ENCODE peak calls at places on chromosomes 6 and 20, in nine cellular contexts. D is IMR-90; W is activated T-helper 1 cell treated with anti-CD3 and anti-CD28 coated beads, Interleukin-2, amount 50 U/mL, for 16 hours; J is progenitor cell of endocrine pancreas; O is NCI-H526; M is stimulated activated naive CD4-positive, alpha-beta T cell; Y is lung microvascular endothelial cell; F is stimulated activated CD8-positive, alpha-beta memory T cell treated with anti-CD3 and anti-CD28 coated beads, Interleukin-15, amount 100 ng/mL, for 4 hours; N is pancreas. K is an unnamed sample.

GRCh38 chr6:169340395-169340794 is 86.7 kb upstream of the THBS2 start:
- DNase-seq in O (no peak), F (no peak), J (no peak), W (no peak), Y (no peak), D (no peak), N (no peak), M (no peak), K (no peak)

GRCh38 chr6:153957409-153957808 is 81.6 kb upstream of the OPRM1 start:
- DNase-seq in D (no peak), F (no peak), M (no peak), W (no peak), Y (no peak), J (no peak), N (no peak), O (peak; percentile 64), K (no peak)

GRCh38 chr20:47809561-47809960 is 24.3 kb upstream of the SULF2 start:
- DNase-seq in Y (no peak), F (no peak), N (no peak), O (no peak), D (no peak), J (no peak), M (no peak), W (no peak), K (no peak)

GRCh38 chr20:34220581-34220980 is 20.6 kb upstream of the ASIP start:
- DNase-seq in D (peak; percentile 28), M (no peak), Y (peak; percentile 81), J (no peak), F (no peak), O (no peak), N (no peak), W (no peak), K (peak; percentile 76)

GRCh38 chr6:138724015-138724414 is 49.6 kb upstream of the CCDC28A start:
- DNase-seq in J (no peak), O (peak; percentile 10), N (no peak), M (no peak), F (no peak), Y (peak; percentile 5), D (no peak), W (no peak), K (no peak)

GRCh38 chr6:6434723-6435122 is 114.3 kb upstream of the F13A1 start:
- DNase-seq in D (no peak), Y (no peak), N (no peak), M (no peak), O (no peak), W (no peak), F (no peak), J (no peak), K (no peak)

GRCh38 chr20:22308934-22309333 is 275.4 kb downstream of the FOXA2 start:
- DNase-seq in O (no peak), F (no peak), M (no peak), Y (no peak), W (no peak), N (no peak), J (no peak), D (no peak), K (no peak)

GRCh38 chr6:158801655-158802294 is 17.4 kb downstream of the EZR start:
- DNase-seq in Y (no peak), O (no peak), D (no peak), N (peak; percentile 66), F (no peak), W (no peak), M (no peak), J (no peak), K (no peak)

GRCh38 chr6:55776131-55776530 is 99.3 kb downstream of the BMP5 start:
- DNase-seq in J (no peak), W (no peak), N (no peak), Y (no peak), M (no peak), F (no peak), D (no peak), O (no peak), K (no peak)

GRCh38 chr6:33172307-33173227 is 19.7 kb downstream of the COL11A2 start:
- DNase-seq in W (no peak), O (peak; percentile 50), D (peak; percentile 49), M (no peak), N (no peak), F (no peak), J (no peak), Y (peak; percentile 33), K (peak; percentile 35)

GRCh38 chr20:19824861-19825260 is 66.8 kb downstream of the RIN2 start:
- DNase-seq in M (no peak), W (no peak), N (no peak), Y (no peak), F (no peak), J (no peak), O (no peak), D (peak; percentile 60), K (no peak)

GRCh38 chr6:132530293-132530974 is 7.6 kb upstream of the TAAR9 start:
- DNase-seq in O (peak; percentile 72), Y (peak; percentile 81), N (peak; percentile 54), J (peak; percentile 60), M (peak; percentile 26), D (peak; percentile 69), W (peak; percentile 45), F (peak; percentile 27), K (peak; percentile 47)

GRCh38 chr6:11270030-11271027 is 37.9 kb upstream of the NEDD9 start:
- DNase-seq in W (no peak), N (peak; percentile 30), F (no peak), Y (no peak), M (no peak), J (no peak), D (peak; percentile 10), O (no peak), K (no peak)

GRCh38 chr20:5153612-5154542 is 27.1 kb downstream of the CDS2 start:
- DNase-seq in O (no peak), F (no peak), N (no peak), W (no peak), Y (no peak), D (peak; percentile 41), M (no peak), J (no peak), K (no peak)

GRCh38 chr6:32089082-32089828 is 19.9 kb downstream of the TNXB start:
- DNase-seq in D (no peak), N (no peak), O (no peak), W (no peak), F (no peak), J (no peak), M (no peak), Y (no peak), K (no peak)

GRCh38 chr6:105608711-105609374 is 206.0 kb upstream of the PREP start:
- DNase-seq in N (no peak), J (no peak), D (peak; percentile 97), M (no peak), O (no peak), Y (no peak), F (no peak), W (no peak), K (peak; percentile 93)

GRCh38 chr20:24863356-24863755 is 85.7 kb upstream of the CST7 start:
- DNase-seq in M (no peak), W (no peak), F (no peak), D (peak; percentile 55), J (no peak), Y (no peak), O (no peak), N (no peak), K (peak; percentile 24)

GRCh38 chr6:145214570-145214969 is 520.8 kb downstream of the EPM2A start:
- DNase-seq in W (no peak), O (peak; percentile 54), M (no peak), F (no peak), D (peak; percentile 39), J (no peak), Y (peak; percentile 58), N (no peak), K (peak; percentile 33)

GRCh38 chr6:157054531-157054979 is 268.8 kb downstream of the TMEM242 start:
- DNase-seq in O (no peak), F (peak; percentile 10), N (no peak), J (no peak), M (peak; percentile 75), Y (no peak), D (no peak), W (no peak), K (no peak)

GRCh38 chr6:106882601-106883518 is 91.7 kb downstream of the CD24 start:
- DNase-seq in F (no peak), W (no peak), O (no peak), N (peak; percentile 62), Y (no peak), M (no peak), J (no peak), D (no peak), K (no peak)

GRCh38 chr6:138769102-138769676 is 4.4 kb upstream of the CCDC28A start:
- DNase-seq in D (no peak), J (no peak), M (no peak), Y (no peak), F (no peak), O (no peak), W (no peak), N (no peak), K (no peak)

GRCh38 chr6:123016431-123017110 is 20.5 kb downstream of the CLVS2 start:
- DNase-seq in W (no peak), M (no peak), N (no peak), F (no peak), Y (no peak), D (no peak), O (no peak), J (no peak), K (no peak)

GRCh38 chr6:89750338-89750737 is 69.3 kb downstream of the MDN1 start:
- DNase-seq in Y (no peak), N (no peak), M (no peak), F (no peak), D (no peak), W (no peak), O (no peak), J (no peak), K (no peak)

GRCh38 chr6:9085054-9085746 is 649.9 kb upstream of the SLC35B3 start:
- DNase-seq in D (no peak), W (no peak), Y (no peak), N (no peak), M (no peak), O (no peak), F (no peak), J (no peak), K (no peak)

GRCh38 chr6:27237089-27237723 is 10.3 kb upstream of the PRSS16 start:
- DNase-seq in D (peak; percentile 77), F (no peak), N (no peak), W (peak; percentile 6), J (no peak), M (no peak), Y (peak; percentile 27), O (no peak), K (peak; percentile 70)